ENCODE peak calls at places on chromosomes 16 and 17, in six cellular contexts. F is stimulated activated CD8-positive, alpha-beta memory T cell treated with anti-CD3 and anti-CD28 coated beads, Interleukin-15, amount 100 ng/mL, for 48 hours; E is AG04450; C is mammary epithelial cell; Q is T-helper 9 cell; H is stimulated activated CD4-positive, alpha-beta T cell treated with anti-CD3 and anti-CD28 coated beads, Interleukin-12 subunit alpha, Interleukin-12 subunit beta, amount 100 ng/mL, for 24 hours. X is an unnamed sample.

GRCh38 chr17:81490599-81490992 is 22.0 kb downstream of the ACTG1 start:
- DNase-seq in Q (no peak), C (no peak), F (no peak), E (no peak), H (no peak), X (no peak)

GRCh38 chr16:54374136-54374535 is 87.5 kb upstream of the IRX3 start:
- DNase-seq in E (no peak), F (no peak), Q (no peak), C (no peak), H (no peak), X (no peak)

GRCh38 chr16:11155284-11155806 is 100.7 kb downstream of the SOCS1 start:
- DNase-seq in Q (no peak), E (peak), C (peak), H (no peak), F (no peak), X (no peak)

GRCh38 chr16:31215287-31216115 is 1.4 kb downstream of the PYDC1 start:
- DNase-seq in F (no peak), Q (no peak), E (no peak), C (peak), H (no peak), X (peak)

GRCh38 chr17:48444531-48445247 is 14.7 kb upstream of the SKAP1 start:
- DNase-seq in Q (no peak), C (no peak), H (no peak), F (no peak), E (no peak), X (no peak)

GRCh38 chr17:1762906-1763829 is 1.3 kb downstream of the SERPINF1 start:
- DNase-seq in C (no peak), E (peak), H (no peak), Q (no peak), F (no peak), X (no peak)

GRCh38 chr17:50848691-50849090 is 13.3 kb downstream of the WFIKKN2 start:
- DNase-seq in Q (no peak), E (no peak), C (no peak), F (no peak), H (no peak), X (no peak)

GRCh38 chr16:50494501-50495491 is 53.4 kb upstream of the NKD1 start:
- DNase-seq in F (no peak), E (no peak), H (no peak), C (no peak), Q (no peak), X (no peak)

GRCh38 chr16:19174478-19174877 is 6.4 kb downstream of the SYT17 start:
- DNase-seq in H (no peak), F (no peak), C (no peak), E (no peak), Q (no peak), X (no peak)

GRCh38 chr16:12499032-12499735 is 304.5 kb downstream of the CPPED1 start:
- DNase-seq in Q (no peak), C (no peak), H (no peak), E (no peak), F (no peak), X (no peak)

GRCh38 chr16:23838485-23839142 is 2.8 kb downstream of the PRKCB start:
- DNase-seq in C (no peak), F (no peak), H (no peak), Q (no peak), E (no peak), X (no peak)

GRCh38 chr17:57718878-57719277 is 26.2 kb downstream of the CCDC182 start:
- DNase-seq in H (no peak), E (no peak), C (no peak), Q (no peak), F (no peak), X (no peak)

GRCh38 chr17:7854078-7854777 is 638 bp upstream of the TMEM88 start:
- DNase-seq in Q (peak), F (no peak), E (no peak), H (no peak), C (no peak), X (no peak)

X was measured in GM13976.